ENCODE peak calls at places on chromosomes 7 and 10, in seven cellular contexts. One of them, this sample, is unnamed.

GRCh38 chr10:84706875-84707274 is 378.5 kb downstream of the CCSER2 start:
- DNase-seq in tibial artery: no peak
- DNase-seq in Peyer's patch: no peak
- DNase-seq in T-cell: no peak
- DNase-seq in EH: no peak
- DNase-seq in effector memory CD8-positive, alpha-beta T cell: no peak
- DNase-seq in AG08395: no peak
- DNase-seq in this sample: no peak

GRCh38 chr7:33687601-33688000 is 217.7 kb upstream of the BMPER start:
- DNase-seq in tibial artery: no peak
- DNase-seq in Peyer's patch: no peak
- DNase-seq in T-cell: no peak
- DNase-seq in EH: no peak
- DNase-seq in effector memory CD8-positive, alpha-beta T cell: no peak
- DNase-seq in AG08395: no peak
- DNase-seq in this sample: no peak

GRCh38 chr7:157932498-157933218 is 595.9 kb downstream of the DNAJB6 start:
- DNase-seq in tibial artery: no peak
- DNase-seq in Peyer's patch: no peak
- DNase-seq in T-cell: no peak
- DNase-seq in EH: peak; percentile 3
- DNase-seq in effector memory CD8-positive, alpha-beta T cell: no peak
- DNase-seq in AG08395: no peak
- DNase-seq in this sample: no peak

GRCh38 chr7:51182767-51183166 is 133.8 kb downstream of the COBL start:
- DNase-seq in tibial artery: no peak
- DNase-seq in Peyer's patch: no peak
- DNase-seq in T-cell: no peak
- DNase-seq in EH: no peak
- DNase-seq in effector memory CD8-positive, alpha-beta T cell: no peak
- DNase-seq in AG08395: no peak
- DNase-seq in this sample: no peak

GRCh38 chr10:9010093-9010492 is 955.6 kb downstream of the GATA3 start:
- DNase-seq in tibial artery: no peak
- DNase-seq in Peyer's patch: no peak
- DNase-seq in T-cell: peak; percentile 28
- DNase-seq in EH: no peak
- DNase-seq in effector memory CD8-positive, alpha-beta T cell: no peak
- DNase-seq in AG08395: no peak
- DNase-seq in this sample: no peak

GRCh38 chr7:80439894-80440811 is 71.7 kb downstream of the GNAT3 start:
- DNase-seq in tibial artery: no peak
- DNase-seq in Peyer's patch: no peak
- DNase-seq in T-cell: no peak
- DNase-seq in EH: peak; percentile 90
- DNase-seq in effector memory CD8-positive, alpha-beta T cell: no peak
- DNase-seq in AG08395: peak; percentile 74
- DNase-seq in this sample: no peak

GRCh38 chr10:24307173-24307572 is 98.2 kb downstream of the KIAA1217 start:
- DNase-seq in tibial artery: no peak
- DNase-seq in Peyer's patch: no peak
- DNase-seq in T-cell: no peak
- DNase-seq in EH: no peak
- DNase-seq in effector memory CD8-positive, alpha-beta T cell: no peak
- DNase-seq in AG08395: no peak
- DNase-seq in this sample: no peak

GRCh38 chr7:108071551-108071950 is 58.6 kb downstream of the LAMB4 start:
- DNase-seq in tibial artery: no peak
- DNase-seq in Peyer's patch: no peak
- DNase-seq in T-cell: no peak
- DNase-seq in EH: no peak
- DNase-seq in effector memory CD8-positive, alpha-beta T cell: no peak
- DNase-seq in AG08395: no peak
- DNase-seq in this sample: no peak

This sample was measured in RWPE2.